ENCODE peak calls at places on chromosomes 13 and 19, in five cellular contexts. D is foreskin fibroblast, S is cardiac muscle cell, N is kidney, Q is tibial artery. F is an unnamed sample.

GRCh38 chr13:28582225-28582891 is 76.6 kb upstream of the POMP start:
- DNase-seq in N (no peak), Q (no peak), D (peak; percentile 10), S (peak; percentile 15), F (no peak)

GRCh38 chr19:15297416-15298224 is 34.7 kb downstream of the BRD4 start:
- DNase-seq in N (no peak), D (peak; percentile 87), Q (no peak), S (peak; percentile 57), F (no peak)

GRCh38 chr13:82698941-82699340 is 1183.3 kb downstream of the SLITRK1 start:
- DNase-seq in Q (no peak), N (no peak), D (no peak), S (no peak), F (no peak)

GRCh38 chr13:38473305-38473704 is 123.7 kb downstream of the UFM1 start:
- DNase-seq in S (no peak), N (no peak), D (no peak), Q (no peak), F (no peak)

GRCh38 chr19:46704379-46705076 is 12.4 kb downstream of the PRKD2 start:
- DNase-seq in S (peak; percentile 51), D (peak; percentile 54), N (peak; percentile 88), Q (peak; percentile 71), F (peak; percentile 97)

GRCh38 chr19:10295847-10296591 is 6.3 kb downstream of the ICAM5 start:
- DNase-seq in S (no peak), N (no peak), D (no peak), Q (no peak), F (no peak)

GRCh38 chr19:5799247-5800241 is 5.3 kb upstream of the NRTN start:
- DNase-seq in Q (no peak), D (no peak), N (no peak), S (peak; percentile 19), F (no peak)

GRCh38 chr19:51600940-51601575 is 29.1 kb downstream of the SIGLEC5 start:
- DNase-seq in N (no peak), D (no peak), S (peak; percentile 2), Q (no peak), F (peak; percentile 88)

GRCh38 chr13:112066624-112067004 is 335 bp upstream of the SOX1 start:
- DNase-seq in Q (no peak), N (peak; percentile 83), D (peak; percentile 58), S (peak; percentile 58), F (no peak)

GRCh38 chr19:41156207-41156606 is 36.8 kb upstream of the CYP2S1 start:
- DNase-seq in Q (no peak), S (no peak), N (no peak), D (peak; percentile 12), F (no peak)

GRCh38 chr13:77836423-77836822 is 82.2 kb downstream of the EDNRB start:
- DNase-seq in S (peak; percentile 72), N (no peak), D (no peak), Q (no peak), F (no peak)

GRCh38 chr19:37077615-37077928 is 661 bp upstream of the ZNF420 start:
- DNase-seq in N (no peak), Q (no peak), D (no peak), S (no peak), F (no peak)

GRCh38 chr19:58338336-58338735 is 11.5 kb downstream of the ZSCAN22 start:
- DNase-seq in Q (no peak), N (no peak), S (no peak), D (no peak), F (no peak)

GRCh38 chr13:76161143-76161542 is 525.0 kb downstream of the LMO7 start:
- DNase-seq in Q (no peak), S (no peak), D (no peak), N (no peak), F (no peak)

GRCh38 chr13:33690321-33690720 is 127.6 kb upstream of the RFC3 start:
- DNase-seq in N (no peak), D (no peak), Q (no peak), S (no peak), F (no peak)

GRCh38 chr19:45469835-45470146 is 2.0 kb downstream of the FOSB start:
- DNase-seq in S (no peak), N (no peak), D (peak; percentile 92), Q (no peak), F (no peak)

GRCh38 chr19:45395524-45396388 is 9.1 kb downstream of the PPP1R13L start:
- DNase-seq in N (no peak), D (no peak), S (no peak), Q (no peak), F (no peak)

GRCh38 chr13:95325485-95325884 is 24.2 kb upstream of the ABCC4 start:
- DNase-seq in D (no peak), S (no peak), Q (no peak), N (no peak), F (no peak)

GRCh38 chr19:1852294-1852646 is 4.0 kb upstream of the REXO1 start:
- DNase-seq in N (no peak), Q (no peak), D (peak; percentile 59), S (no peak), F (no peak)

GRCh38 chr19:42018503-42019193 is 24.6 kb upstream of the ATP1A3 start:
- DNase-seq in N (no peak), D (peak; percentile 70), Q (no peak), S (peak; percentile 6), F (no peak)

GRCh38 chr19:36097036-36097435 is 13.9 kb upstream of the OVOL3 start:
- DNase-seq in S (no peak), N (no peak), Q (no peak), D (no peak), F (no peak)

GRCh38 chr19:17103177-17103576 is 27.6 kb downstream of the MYO9B start:
- DNase-seq in S (peak; percentile 59), D (peak; percentile 70), Q (no peak), N (no peak), F (no peak)

GRCh38 chr19:45153339-45154063 is 7.3 kb downstream of the NKPD1 start:
- DNase-seq in Q (no peak), S (peak; percentile 68), D (peak; percentile 73), N (peak; percentile 75), F (no peak)

GRCh38 chr19:390386-391198 is 18.4 kb downstream of the C2CD4C start:
- DNase-seq in N (no peak), Q (no peak), S (no peak), D (no peak), F (peak; percentile 60)

GRCh38 chr13:112145221-112146072 is 78.5 kb downstream of the SOX1 start:
- DNase-seq in Q (no peak), N (no peak), D (no peak), S (no peak), F (no peak)

GRCh38 chr13:33286143-33286542 is 588 bp upstream of the STARD13 start:
- DNase-seq in Q (no peak), D (no peak), N (no peak), S (peak; percentile 48), F (no peak)

GRCh38 chr13:110360598-110360997 is 53.5 kb downstream of the COL4A2 start:
- DNase-seq in S (no peak), D (no peak), Q (no peak), N (no peak), F (no peak)

GRCh38 chr19:4103073-4103418 is 20.9 kb downstream of the MAP2K2 start:
- DNase-seq in Q (no peak), N (no peak), S (no peak), D (peak; percentile 59), F (no peak)

GRCh38 chr13:112449545-112449930 is 73.4 kb downstream of the SPACA7 start:
- DNase-seq in D (no peak), S (no peak), Q (peak; percentile 7), N (peak; percentile 35), F (no peak)

GRCh38 chr19:13005861-13006370 is 10.6 kb downstream of the NFIX start:
- DNase-seq in Q (no peak), S (no peak), N (no peak), D (no peak), F (peak; percentile 50)

GRCh38 chr19:13006431-13007281 is 11.4 kb downstream of the NFIX start:
- DNase-seq in Q (no peak), S (no peak), D (no peak), N (no peak), F (no peak)

GRCh38 chr19:13005253-13005652 is 10.0 kb downstream of the NFIX start:
- DNase-seq in S (no peak), N (no peak), Q (no peak), D (no peak), F (no peak)

GRCh38 chr19:13008926-13009787 is 13.9 kb downstream of the NFIX start:
- DNase-seq in D (no peak), Q (no peak), N (no peak), S (no peak), F (peak; percentile 77)

DNA sequence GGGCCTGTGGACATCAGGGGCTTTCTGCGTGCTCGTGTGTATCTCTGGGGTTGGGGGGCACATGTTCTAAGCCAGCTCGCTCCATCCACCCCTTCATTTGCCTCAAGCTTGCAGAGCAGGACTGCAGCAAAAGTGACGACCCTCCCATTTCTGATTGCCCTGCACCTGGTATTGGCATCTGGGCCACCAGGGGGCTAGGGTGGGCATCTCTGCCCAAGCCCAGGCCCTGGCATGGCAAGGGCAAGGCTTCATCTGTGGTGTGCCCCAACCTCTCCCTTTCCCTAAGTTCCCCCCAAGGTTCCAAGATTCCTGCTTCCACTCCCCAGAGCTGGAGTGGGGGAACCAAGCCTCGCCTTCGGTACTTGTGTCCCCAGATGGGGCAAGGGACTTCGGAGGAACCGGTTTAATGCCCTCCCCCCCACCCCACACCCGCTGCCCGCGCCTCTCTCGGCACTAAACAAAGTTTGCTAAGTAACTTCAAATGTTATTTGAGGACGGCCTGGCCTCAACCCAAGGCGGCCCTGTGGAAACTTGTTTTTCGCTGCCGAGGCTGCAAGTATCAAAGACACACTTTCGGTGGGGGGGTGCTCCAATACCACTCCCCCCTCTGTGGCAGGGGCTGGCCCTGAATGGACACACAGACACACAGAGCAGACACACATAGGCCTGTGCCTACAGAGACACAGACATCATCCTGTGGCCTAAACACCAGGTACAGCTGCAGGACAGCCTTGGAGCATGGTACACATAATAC is 12.2 kb downstream of the NFIX start:
- DNase-seq in N (no peak), S (no peak), D (peak; percentile 59), Q (peak; percentile 80), F (peak; percentile 85)
- H3K4me3 ChIP-seq in N (no peak overlapping the region), S (no peak overlapping the region), D (peak overlapping the region; percentile 23), Q (peak overlapping the region; percentile 30), F (no peak overlapping the region)

GRCh38 chr19:49590971-49591730 is at the start of gene PRR12:
- DNase-seq in S (peak; percentile 77), Q (peak; percentile 35), D (peak; percentile 77), N (peak; percentile 89), F (peak; percentile 87)
- TF ChIP-seq CTCF in S (no peak), Q (no peak), D (no peak), N (no peak), F (no peak)

GRCh38 chr19:49409441-49410029 is 13.7 kb downstream of the PTH2 start:
- DNase-seq in N (no peak), S (no peak), D (no peak), Q (no peak), F (no peak)

GRCh38 chr19:49411681-49412321 is 11.4 kb downstream of the PTH2 start:
- DNase-seq in N (no peak), S (no peak), Q (no peak), D (no peak), F (no peak)

GRCh38 chr19:49407482-49408015 is 15.7 kb downstream of the PTH2 start:
- DNase-seq in N (no peak), Q (no peak), D (no peak), S (no peak), F (no peak)

GRCh38 chr19:49407079-49407478 is 16.2 kb downstream of the PTH2 start:
- DNase-seq in Q (no peak), N (no peak), D (no peak), S (no peak), F (no peak)

GRCh38 chr19:49408816-49409440 is 14.3 kb downstream of the PTH2 start:
- DNase-seq in S (no peak), N (no peak), D (no peak), Q (no peak), F (no peak)
- H3K4me3 ChIP-seq in S (no peak overlapping the region), N (no peak overlapping the region), D (no peak overlapping the region), Q (no peak overlapping the region), F (no peak overlapping the region)

GRCh38 chr13:51733656-51734334 is 70.2 kb downstream of the DHRS12 start:
- DNase-seq in S (no peak), Q (no peak), N (no peak), D (no peak), F (no peak)
- TF ChIP-seq CTCF in S (no peak), Q (no peak), N (no peak), D (no peak), F (no peak)

F was measured in left lung.